ENCODE peak calls at places on chromosomes 1 and 21, in six cellular contexts. K is SK-N-SH; W is CD8-positive, alpha-beta T cell; P is GM23248; N is right cardiac atrium; G is stomach. O is an unnamed sample. For H3K4me1 and H3K9me3, the result is how much of the 10 kb centered on the place peaks cover.

GRCh38 chr1:211420845-211421454 is 71.0 kb downstream of the RD3 start:
- DNase-seq in K (no peak), W (no peak), P (peak), N (no peak), G (no peak), O (no peak)

GRCh38 chr1:181989521-181989920 is 72.0 kb downstream of the ZNF648 start:
- DNase-seq in K (no peak), W (no peak), P (no peak), N (no peak), G (no peak), O (no peak)

GRCh38 chr1:89737985-89738510 is 82.8 kb upstream of the LRRC8D start:
- DNase-seq in K (no peak), W (no peak), P (no peak), N (no peak), G (no peak), O (no peak)

GRCh38 chr1:201568859-201569294 is 29.9 kb downstream of the NAV1 start:
- DNase-seq in K (no peak), W (no peak), P (no peak), N (no peak), G (no peak), O (no peak)

GRCh38 chr1:7645751-7646048 is 125.4 kb upstream of the VAMP3 start:
- DNase-seq in K (no peak), W (no peak), P (no peak), N (no peak), G (no peak), O (no peak)

GRCh38 chr1:244092293-244093264 is 41.5 kb downstream of the ZBTB18 start:
- DNase-seq in K (no peak), W (no peak), P (peak), N (no peak), G (no peak), O (no peak)

GRCh38 chr1:27000092-27000816 is 6.8 kb downstream of the TRNP1 start:
- DNase-seq in K (no peak), W (no peak), P (no peak), N (no peak), G (no peak), O (peak)

GRCh38 chr1:160149706-160150105 is 1.7 kb upstream of the ATP1A4 start:
- DNase-seq in K (no peak), W (no peak), P (peak), N (no peak), G (no peak), O (no peak)

GRCh38 chr1:37073752-37074151 is 39.4 kb upstream of the GRIK3 start:
- DNase-seq in K (peak), W (no peak), P (no peak), N (no peak), G (no peak), O (no peak)

GRCh38 chr1:55869050-55869449 is 653.9 kb upstream of the USP24 start:
- DNase-seq in K (no peak), W (no peak), P (peak), N (peak), G (no peak), O (no peak)

GRCh38 chr1:198845851-198846250 is 207.0 kb downstream of the PTPRC start:
- DNase-seq in K (no peak), W (no peak), P (no peak), N (no peak), G (no peak), O (no peak)

GRCh38 chr1:112935474-112936289 is 20.3 kb downstream of the SLC16A1 start:
- DNase-seq in K (no peak), W (no peak), P (peak), N (no peak), G (no peak), O (no peak)

GRCh38 chr1:52102336-52103013 is 39.4 kb upstream of the ZFYVE9 start:
- DNase-seq in K (no peak), W (no peak), P (no peak), N (no peak), G (no peak), O (no peak)

GRCh38 chr1:228058981-228059535 is 23.4 kb upstream of the ARF1 start:
- DNase-seq in K (no peak), W (peak), P (no peak), N (peak), G (no peak), O (no peak)

GRCh38 chr1:116574581-116575291 is 3.9 kb upstream of the CD58 start:
- DNase-seq in K (peak), W (peak), P (peak), N (peak), G (peak), O (peak)

GRCh38 chr1:91383461-91383860 is 21.2 kb downstream of the HFM1 start:
- DNase-seq in K (no peak), W (no peak), P (peak), N (no peak), G (no peak), O (no peak)

GRCh38 chr1:25150998-25151397 is 81.3 kb downstream of the SYF2 start:
- DNase-seq in K (no peak), W (no peak), P (no peak), N (no peak), G (no peak), O (no peak)

GRCh38 chr1:54407957-54408700 is 1.9 kb upstream of the SSBP3 start:
- DNase-seq in K (no peak), W (no peak), P (peak), N (no peak), G (no peak), O (peak)

GRCh38 chr1:234782821-234783220 is 172.8 kb upstream of the IRF2BP2 start:
- DNase-seq in K (no peak), W (no peak), P (no peak), N (no peak), G (no peak), O (peak)

GRCh38 chr1:2609271-2610035 is 22.9 kb downstream of the PRXL2B start:
- DNase-seq in K (peak), W (no peak), P (no peak), N (peak), G (no peak), O (peak)

GRCh38 chr21:37369307-37369854 is 2.8 kb downstream of the DYRK1A start:
- DNase-seq in K (no peak), W (no peak), P (no peak), N (no peak), G (no peak), O (no peak)

GRCh38 chr1:181635108-181635507 is 151.8 kb downstream of the CACNA1E start:
- DNase-seq in K (no peak), W (no peak), P (no peak), N (no peak), G (no peak), O (no peak)

GRCh38 chr1:164779376-164779775 is 220.4 kb downstream of the PBX1 start:
- DNase-seq in K (no peak), W (no peak), P (no peak), N (no peak), G (no peak), O (no peak)

GRCh38 chr1:161238039-161238473 is at the start of gene NR1I3:
- DNase-seq in K (no peak), W (no peak), P (peak), N (no peak), G (no peak), O (no peak)

GRCh38 chr1:155131846-155132245 is 3.8 kb upstream of the SLC50A1 start:
- DNase-seq in K (no peak), W (no peak), P (no peak), N (no peak), G (no peak), O (no peak)

GRCh38 chr1:27598902-27599528 is 4.9 kb downstream of the AHDC1 start:
- DNase-seq in K (no peak), W (no peak), P (peak), N (peak), G (no peak), O (peak)

GRCh38 chr21:30733026-30733425 is 14.0 kb downstream of the KRTAP21-2 start:
- DNase-seq in K (no peak), W (no peak), P (no peak), N (no peak), G (no peak), O (no peak)

GRCh38 chr1:183163311-183163710 is 22.8 kb upstream of the LAMC2 start:
- DNase-seq in K (no peak), W (no peak), P (peak), N (no peak), G (no peak), O (no peak)

GRCh38 chr1:183600136-183600535 is 9.9 kb upstream of the NCF2 start:
- DNase-seq in K (no peak), W (no peak), P (peak), N (no peak), G (no peak), O (no peak)

GRCh38 chr1:38527373-38527966 is 332.1 kb downstream of the RRAGC start:
- DNase-seq in K (no peak), W (peak), P (peak), N (no peak), G (peak), O (no peak)

GRCh38 chr1:177546346-177546745 is 375.6 kb downstream of the BRINP2 start:
- DNase-seq in K (no peak), W (no peak), P (peak), N (no peak), G (no peak), O (no peak)

GRCh38 chr1:228333739-228334115 is 72.9 kb downstream of the TRIM11 start:
- DNase-seq in K (no peak), W (no peak), P (no peak), N (no peak), G (peak), O (no peak)

GRCh38 chr1:165162671-165163241 is 193.8 kb downstream of the LMX1A start:
- DNase-seq in K (peak), W (no peak), P (peak), N (no peak), G (no peak), O (peak)

GRCh38 chr1:98763488-98764141 is 102.1 kb downstream of the SNX7 start:
- DNase-seq in K (no peak), W (no peak), P (no peak), N (no peak), G (no peak), O (no peak)

GRCh38 chr1:38327559-38327973 is 281.0 kb upstream of the POU3F1 start:
- DNase-seq in K (no peak), W (no peak), P (peak), N (peak), G (no peak), O (no peak)

GRCh38 chr1:211118407-211119102 is 15.4 kb downstream of the KCNH1 start:
- DNase-seq in K (no peak), W (no peak), P (peak), N (no peak), G (no peak), O (no peak)

GRCh38 chr1:2468540-2468939 is 7.5 kb upstream of the PLCH2 start:
- DNase-seq in K (no peak), W (no peak), P (no peak), N (no peak), G (no peak), O (no peak)

GRCh38 chr1:118084400-118084799 is 100.6 kb downstream of the SPAG17 start:
- DNase-seq in K (no peak), W (no peak), P (no peak), N (no peak), G (no peak), O (peak)

GRCh38 chr1:203818399-203818798 is 23.0 kb downstream of the ZBED6 start:
- DNase-seq in K (no peak), W (no peak), P (no peak), N (no peak), G (no peak), O (no peak)
- H3K4me3 ChIP-seq in K (no peak), W (no peak), P (no peak), N (no peak), G (no peak), O (no peak)

GRCh38 chr1:175524003-175524402 is 219.4 kb downstream of the TNR start:
- DNase-seq in K (no peak), W (no peak), P (no peak), N (no peak), G (no peak), O (no peak)

GRCh38 chr1:175525222-175525621 is 218.2 kb downstream of the TNR start:
- DNase-seq in K (no peak), W (no peak), P (no peak), N (no peak), G (no peak), O (no peak)

GRCh38 chr1:175520186-175520585 is 223.2 kb downstream of the TNR start:
- DNase-seq in K (no peak), W (no peak), P (no peak), N (peak), G (peak), O (no peak)

GRCh38 chr1:175521265-175522040 is 221.9 kb downstream of the TNR start:
- DNase-seq in K (no peak), W (no peak), P (no peak), N (no peak), G (peak), O (no peak)

GRCh38 chr1:175522880-175523279 is 220.5 kb downstream of the TNR start:
- DNase-seq in K (no peak), W (no peak), P (no peak), N (no peak), G (no peak), O (no peak)
- H3K4me1 ChIP-seq in K (under half), W (under half), P (under half), N (under half), G (under half), O (under half)

GRCh38 chr1:246978281-246978680 is 29.6 kb downstream of the ZNF695 start:
- DNase-seq in K (no peak), W (no peak), P (no peak), N (no peak), G (no peak), O (no peak)

DNA sequence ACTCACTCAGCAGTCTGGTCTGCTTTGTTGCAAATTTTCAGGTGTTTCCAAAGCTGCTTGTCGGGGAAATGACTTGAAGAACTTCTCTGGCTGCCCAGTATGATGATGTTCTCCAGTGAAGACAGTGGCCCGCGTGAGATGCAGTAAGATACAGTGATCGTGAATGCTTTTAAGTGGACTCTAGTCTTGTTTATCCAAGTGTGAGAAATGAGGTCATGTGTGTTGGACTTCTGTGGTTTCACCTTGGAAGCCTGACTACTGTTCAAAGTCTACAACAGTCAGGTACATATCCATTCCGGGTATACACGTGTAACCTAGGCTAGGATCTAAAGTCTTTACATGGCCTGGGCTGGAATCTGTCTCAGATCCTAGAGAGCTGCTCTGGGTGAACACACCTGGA is 29.1 kb downstream of the ZNF695 start:
- DNase-seq in K (no peak), W (no peak), P (no peak), N (no peak), G (no peak), O (no peak)
- H3K9me3 ChIP-seq in K (under half), W (under half), P (under half), N (under half), G (under half), O (half or more)

GRCh38 chr1:207039380-207040180 is 7.0 kb upstream of the C1orf116 start:
- DNase-seq in K (no peak), W (no peak), P (no peak), N (no peak), G (no peak), O (no peak)
- H3K4me3 ChIP-seq in K (no peak), W (no peak), P (no peak), N (no peak), G (no peak), O (no peak)

DNA sequence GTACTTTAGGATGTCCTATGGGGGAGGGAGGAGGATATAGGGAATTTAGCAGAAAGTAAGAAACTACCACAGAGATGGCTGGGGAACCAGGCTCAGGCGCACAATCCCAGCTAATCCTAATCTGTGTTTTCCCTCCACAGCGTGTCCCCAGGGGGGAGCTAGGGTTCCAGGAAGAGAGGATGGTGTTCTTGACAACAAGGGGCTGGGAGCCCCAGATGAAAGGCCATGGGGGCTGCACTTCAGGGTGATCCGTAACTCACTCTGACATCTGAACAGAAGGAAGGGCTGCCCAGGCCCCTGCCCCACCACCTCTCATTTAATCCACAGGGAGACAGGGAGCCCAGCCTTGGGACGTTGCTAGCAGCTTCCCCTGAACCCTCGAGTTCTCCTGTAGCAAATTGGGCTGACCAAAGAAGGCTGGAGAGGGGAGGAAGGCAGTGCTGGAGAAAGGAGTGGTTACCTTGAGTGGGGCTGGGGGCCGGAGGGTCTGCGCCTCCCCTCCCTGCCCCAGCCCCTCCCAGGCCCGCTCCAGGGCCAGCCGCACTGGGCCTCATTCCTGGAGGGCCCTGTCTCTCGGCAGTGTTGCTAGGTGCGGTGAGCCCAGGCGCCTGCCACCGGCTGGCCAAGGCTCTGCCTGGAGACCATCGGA is 131.7 kb downstream of the TMEM53 start:
- DNase-seq in K (no peak), W (no peak), P (no peak), N (no peak), G (no peak), O (no peak)
- H3K4me1 ChIP-seq in K (under half), W (under half), P (under half), N (under half), G (under half), O (under half)

GRCh38 chr21:8993284-8993942 is 1528.0 kb upstream of the TPTE start:
- DNase-seq in K (no peak), W (no peak), P (no peak), N (no peak), G (no peak), O (no peak)

GRCh38 chr21:8993943-8994639 is 1527.3 kb upstream of the TPTE start:
- DNase-seq in K (no peak), W (no peak), P (no peak), N (no peak), G (no peak), O (no peak)

GRCh38 chr21:8994640-8995511 is 1526.5 kb upstream of the TPTE start:
- DNase-seq in K (no peak), W (no peak), P (no peak), N (no peak), G (no peak), O (no peak)

GRCh38 chr21:8998946-8999681 is 1522.3 kb upstream of the TPTE start:
- DNase-seq in K (no peak), W (no peak), P (no peak), N (no peak), G (no peak), O (no peak)

DNA sequence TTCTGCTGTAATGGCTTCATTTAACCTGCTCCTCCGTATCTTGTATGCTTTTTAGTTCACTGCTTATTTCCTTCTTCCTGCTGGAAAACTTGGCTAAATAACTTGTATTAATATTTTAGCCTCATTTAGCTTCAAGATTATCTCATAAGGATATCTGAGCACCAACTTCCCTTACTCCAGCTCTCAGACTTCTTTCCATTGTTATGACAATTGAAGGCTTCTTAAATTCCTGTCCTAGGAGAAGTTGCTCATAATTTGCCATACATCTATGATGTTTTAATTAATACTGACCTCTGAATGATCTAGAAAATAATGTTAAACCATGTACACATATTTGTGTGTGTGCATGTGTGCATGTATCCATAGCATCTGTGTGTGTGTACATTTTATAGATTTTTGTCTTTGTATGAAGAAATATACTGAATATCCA is 1524.4 kb upstream of the TPTE start:
- DNase-seq in K (no peak), W (no peak), P (no peak), N (no peak), G (no peak), O (no peak)
- H3K9me3 ChIP-seq in K (under half), W (under half), P (under half), N (under half), G (under half), O (half or more)

GRCh38 chr1:10401281-10401680 is 2.4 kb downstream of the PGD start:
- DNase-seq in K (no peak), W (no peak), P (peak), N (no peak), G (no peak), O (no peak)
- H3K4me3 ChIP-seq in K (peak), W (no peak), P (no peak), N (no peak), G (peak), O (no peak)

O was measured in endodermal cell.